ENCODE peak calls at places on chromosomes 12 and 14, in seven cellular contexts. H is transverse colon, Q is gastrocnemius medialis, X is HCT116, Z is endothelial cell of umbilical vein, J is tibial nerve, D is neural progenitor cell. G is an unnamed sample.
A peak's percentile ranks its signal among the peaks of the same experiment; 100 is the strongest.

GRCh38 chr12:110600254-110600653 is 13.7 kb upstream of the TCTN1 start:
- DNase-seq in H (no peak), D (no peak), Q (no peak), Z (peak; percentile 59), X (peak; percentile 55), J (no peak), G (no peak)

GRCh38 chr12:127515941-127516340 is 751.0 kb upstream of the TMEM132C start:
- DNase-seq in D (no peak), Q (no peak), J (no peak), H (no peak), Z (no peak), X (no peak), G (no peak)

GRCh38 chr12:12467701-12468218 is 94.9 kb downstream of the DUSP16 start:
- DNase-seq in J (no peak), X (no peak), H (peak; percentile 30), Z (no peak), D (no peak), Q (no peak), G (peak; percentile 21)

GRCh38 chr12:94690199-94690695 is 39.9 kb upstream of the TMCC3 start:
- DNase-seq in X (no peak), J (no peak), Z (peak; percentile 98), H (no peak), D (no peak), Q (no peak), G (no peak)

GRCh38 chr12:115203661-115204060 is 519.7 kb upstream of the TBX3 start:
- DNase-seq in J (no peak), D (no peak), Q (no peak), X (no peak), H (no peak), Z (no peak), G (no peak)

GRCh38 chr14:77098470-77099353 is 654 bp downstream of the CIPC start:
- DNase-seq in H (peak; percentile 59), Z (peak; percentile 30), Q (peak; percentile 64), J (peak; percentile 26), X (no peak), D (peak; percentile 50), G (peak; percentile 69)

GRCh38 chr14:77882098-77882497 is 82.2 kb downstream of the ADCK1 start:
- DNase-seq in X (no peak), Z (no peak), H (peak; percentile 11), J (no peak), Q (no peak), D (no peak), G (peak; percentile 46)

GRCh38 chr12:116924558-116925453 is 14.1 kb downstream of the FBXW8 start:
- DNase-seq in J (no peak), Z (peak; percentile 44), X (peak; percentile 44), D (no peak), Q (no peak), H (peak; percentile 14), G (no peak)

GRCh38 chr14:99133563-99134332 is 138.2 kb downstream of the BCL11B start:
- DNase-seq in Q (no peak), J (no peak), X (no peak), D (no peak), Z (no peak), H (no peak), G (no peak)

GRCh38 chr12:123546281-123546680 is 12.8 kb upstream of the RILPL1 start:
- DNase-seq in D (no peak), J (no peak), Q (no peak), H (no peak), Z (no peak), X (no peak), G (no peak)

GRCh38 chr12:49233842-49234526 is 30.9 kb upstream of the TUBA1C start:
- DNase-seq in X (no peak), H (peak; percentile 37), J (peak; percentile 21), D (no peak), Q (no peak), Z (no peak), G (peak; percentile 76)

GRCh38 chr12:7116196-7116595 is 7.2 kb upstream of the C1RL start:
- DNase-seq in D (no peak), J (no peak), Z (no peak), Q (no peak), H (no peak), X (no peak), G (no peak)

GRCh38 chr12:2552000-2552399 is 242.8 kb upstream of the FKBP4 start:
- DNase-seq in J (no peak), D (no peak), Z (no peak), Q (no peak), X (no peak), H (no peak), G (no peak)

GRCh38 chr14:50257728-50258127 is 26.4 kb upstream of the SOS2 start:
- DNase-seq in J (no peak), Q (no peak), H (no peak), Z (no peak), X (no peak), D (no peak), G (no peak)

GRCh38 chr12:98013560-98013959 is 501.8 kb upstream of the TMPO start:
- DNase-seq in Z (no peak), H (no peak), X (no peak), D (no peak), J (no peak), Q (no peak), G (no peak)

GRCh38 chr12:46359667-46360280 is 12.8 kb downstream of the SLC38A2 start:
- DNase-seq in J (no peak), X (no peak), H (no peak), D (no peak), Z (no peak), Q (no peak), G (no peak)

GRCh38 chr12:104513681-104514080 is 56.9 kb downstream of the CHST11 start:
- DNase-seq in X (no peak), Z (no peak), H (no peak), D (peak; percentile 51), J (no peak), Q (no peak), G (no peak)

GRCh38 chr12:120117961-120118709 is 1.6 kb upstream of the RAB35 start:
- DNase-seq in Z (peak; percentile 52), Q (no peak), J (no peak), X (no peak), H (no peak), D (peak; percentile 51), G (no peak)

GRCh38 chr14:96268426-96269358 is 12.7 kb downstream of the BDKRB1 start:
- DNase-seq in D (no peak), X (no peak), Q (no peak), H (peak; percentile 58), Z (no peak), J (peak; percentile 32), G (peak; percentile 58)

GRCh38 chr12:102564026-102564425 is 83.7 kb upstream of the IGF1 start:
- DNase-seq in H (no peak), Z (no peak), Q (no peak), X (no peak), D (no peak), J (no peak), G (no peak)

GRCh38 chr14:33678012-33678411 is 272.9 kb downstream of the EGLN3 start:
- DNase-seq in Q (no peak), D (no peak), J (no peak), Z (no peak), H (no peak), X (no peak), G (no peak)
- TF ChIP-seq CTCF in Q (no peak), D (no peak), J (no peak), Z (no peak), H (no peak), X (no peak), G (no peak)

DNA sequence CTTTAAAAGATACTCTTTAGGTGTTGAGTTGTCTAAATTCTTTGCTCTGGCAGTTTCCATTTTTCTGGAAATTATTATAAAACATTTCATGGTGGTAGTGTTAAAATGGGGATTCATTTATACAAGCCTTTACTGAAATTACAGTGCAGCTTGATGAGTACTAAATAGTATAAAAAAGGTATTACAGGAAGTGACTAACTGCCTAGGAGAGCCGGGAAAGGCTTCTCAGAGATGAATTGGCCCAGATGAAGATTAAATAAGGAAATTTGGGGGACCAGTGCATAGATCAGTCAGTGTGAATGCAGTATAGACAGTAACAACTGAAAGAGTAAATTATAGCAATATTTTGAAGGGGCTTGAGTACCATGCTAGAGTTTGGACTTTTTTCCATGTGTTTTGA is 7.5 kb downstream of the PSMA6 start:
- DNase-seq in Q (no peak), J (no peak), H (no peak), X (no peak), Z (no peak), D (no peak), G (no peak)
- H3K4me1 ChIP-seq in Q (peaks cover 60% of the 10 kb centered on the region), J (peaks cover 21% of the 10 kb centered on the region), H (peaks cover 22% of the 10 kb centered on the region), X (no peaks in the 10 kb centered on the region), Z (peaks cover 11% of the 10 kb centered on the region), D (no peaks in the 10 kb centered on the region), G (peaks cover 33% of the 10 kb centered on the region)

GRCh38 chr14:94780536-94781404 is 10.9 kb upstream of the GSC start:
- DNase-seq in J (no peak), D (peak; percentile 82), X (no peak), Q (no peak), Z (no peak), H (no peak), G (no peak)
- TF ChIP-seq CTCF in J (no peak), D (no peak), X (no peak), Q (no peak), Z (no peak), H (no peak), G (no peak)

GRCh38 chr12:56905852-56906251 is 28.4 kb downstream of the SDR9C7 start:
- DNase-seq in X (no peak), J (no peak), H (no peak), D (no peak), Q (no peak), Z (no peak), G (no peak)

GRCh38 chr12:56903374-56903773 is 30.8 kb downstream of the SDR9C7 start:
- DNase-seq in H (no peak), Z (no peak), Q (no peak), X (no peak), D (no peak), J (no peak), G (no peak)

DNA sequence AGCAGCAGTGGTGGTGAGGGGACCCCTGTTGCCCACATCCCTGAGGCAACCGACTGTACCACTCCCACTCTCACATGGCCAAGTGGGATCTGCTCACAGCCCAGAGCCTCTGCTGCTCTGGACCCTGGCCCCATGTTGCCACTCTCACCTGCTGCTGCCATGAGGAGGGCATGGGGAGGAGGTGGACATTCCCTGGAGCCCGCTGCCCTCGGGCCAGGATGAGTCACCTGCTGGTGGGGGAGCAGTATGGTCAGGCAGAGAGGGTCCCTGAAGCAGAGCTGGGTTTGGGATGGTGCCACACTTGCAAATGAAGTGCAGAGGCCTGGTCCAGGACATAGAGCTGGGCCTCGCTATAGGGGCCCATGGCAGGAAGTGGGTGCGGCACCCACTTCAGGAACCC is 26.1 kb downstream of the SDR9C7 start:
- DNase-seq in D (no peak), H (no peak), Q (no peak), X (no peak), Z (no peak), J (no peak), G (no peak)
- H3K4me1 ChIP-seq in D (no peaks in the 10 kb centered on the region), H (no peaks in the 10 kb centered on the region), Q (no peaks in the 10 kb centered on the region), X (no peaks in the 10 kb centered on the region), Z (no peaks in the 10 kb centered on the region), J (no peaks in the 10 kb centered on the region), G (no peaks in the 10 kb centered on the region)

GRCh38 chr14:103337794-103338193 is 3.8 kb downstream of the EIF5 start:
- DNase-seq in Z (no peak), H (no peak), X (no peak), D (no peak), J (no peak), Q (no peak), G (no peak)
- TF ChIP-seq CTCF in Z (no peak), H (no peak), X (no peak), D (no peak), J (no peak), Q (no peak), G (no peak)